ENCODE peak calls at places on chromosomes 1 and 21, in eight cellular contexts. X, A, Y, C, U, P, D and N are unnamed samples. For H3K36me3, the result is how much of the 10 kb centered on the place peaks cover.

GRCh38 chr1:12275370-12275769 is 45.5 kb downstream of the VPS13D start:
- DNase-seq in U (peak), Y (peak), P (no peak), X (no peak), D (peak), A (peak), C (peak), N (peak)

GRCh38 chr1:15693371-15693770 is 9.3 kb downstream of the PLEKHM2 start:
- DNase-seq in D (no peak), P (no peak), C (no peak), X (no peak), U (no peak), Y (no peak), A (no peak), N (peak)

GRCh38 chr1:202599669-202600431 is 110.4 kb downstream of the SYT2 start:
- DNase-seq in P (peak), Y (peak), D (peak), C (no peak), A (peak), U (peak), X (peak), N (peak)

GRCh38 chr1:228833911-228834631 is 98.8 kb downstream of the RHOU start:
- DNase-seq in A (no peak), D (no peak), X (no peak), U (no peak), C (no peak), Y (no peak), P (no peak), N (no peak)

GRCh38 chr1:108192581-108192980 is 7.6 kb downstream of the SLC25A24 start:
- DNase-seq in X (no peak), U (no peak), A (no peak), P (no peak), Y (no peak), C (no peak), D (no peak), N (no peak)

GRCh38 chr1:152071123-152071522 is 17.7 kb downstream of the TCHHL1 start:
- DNase-seq in D (no peak), A (no peak), U (no peak), P (no peak), X (no peak), C (no peak), Y (no peak), N (no peak)

GRCh38 chr1:13900583-13900982 is 200.6 kb downstream of the PRDM2 start:
- DNase-seq in U (no peak), D (no peak), C (no peak), P (no peak), Y (no peak), A (no peak), X (no peak), N (no peak)

GRCh38 chr1:45381243-45381642 is 41.0 kb upstream of the MUTYH start:
- DNase-seq in C (no peak), D (no peak), U (no peak), Y (no peak), P (no peak), A (no peak), X (peak), N (no peak)

GRCh38 chr1:206560021-206560716 is 52.1 kb downstream of the EIF2D start:
- DNase-seq in Y (no peak), U (peak), A (no peak), P (no peak), C (no peak), X (no peak), D (no peak), N (peak)

GRCh38 chr1:225941220-225941948 is at the start of gene LEFTY2:
- DNase-seq in A (no peak), C (no peak), P (no peak), X (no peak), D (no peak), Y (no peak), U (no peak), N (peak)

GRCh38 chr21:32562426-32562825 is 22.9 kb downstream of the TCP10L start:
- DNase-seq in A (peak), P (no peak), C (peak), D (peak), X (no peak), U (peak), Y (peak), N (no peak)

GRCh38 chr1:203650012-203650836 is 23.6 kb downstream of the ATP2B4 start:
- DNase-seq in P (peak), U (peak), A (no peak), X (no peak), Y (peak), D (no peak), C (peak), N (no peak)

GRCh38 chr1:82870332-82870731 is 1069.6 kb downstream of the ADGRL2 start:
- DNase-seq in X (no peak), A (no peak), C (no peak), P (no peak), U (no peak), Y (no peak), D (no peak), N (no peak)

GRCh38 chr1:91689586-91690481 is 189.2 kb downstream of the CDC7 start:
- DNase-seq in U (no peak), C (no peak), Y (no peak), X (no peak), D (no peak), A (no peak), P (no peak), N (no peak)

GRCh38 chr1:1437904-1438376 is 2.5 kb downstream of the VWA1 start:
- DNase-seq in A (no peak), U (peak), D (no peak), Y (peak), P (no peak), C (no peak), X (no peak), N (no peak)

GRCh38 chr1:17673335-17674075 is 81.6 kb upstream of the ACTL8 start:
- DNase-seq in U (no peak), X (no peak), A (no peak), P (no peak), Y (no peak), D (no peak), C (no peak), N (no peak)

GRCh38 chr1:39632491-39633417 is 6.7 kb downstream of the HEYL start:
- DNase-seq in X (no peak), U (peak), Y (peak), A (peak), C (no peak), D (peak), P (no peak), N (peak)
- H3K4me3 ChIP-seq in X (no peak), U (peak), Y (peak), A (no peak), C (no peak), D (peak), P (peak), N (peak)

DNA sequence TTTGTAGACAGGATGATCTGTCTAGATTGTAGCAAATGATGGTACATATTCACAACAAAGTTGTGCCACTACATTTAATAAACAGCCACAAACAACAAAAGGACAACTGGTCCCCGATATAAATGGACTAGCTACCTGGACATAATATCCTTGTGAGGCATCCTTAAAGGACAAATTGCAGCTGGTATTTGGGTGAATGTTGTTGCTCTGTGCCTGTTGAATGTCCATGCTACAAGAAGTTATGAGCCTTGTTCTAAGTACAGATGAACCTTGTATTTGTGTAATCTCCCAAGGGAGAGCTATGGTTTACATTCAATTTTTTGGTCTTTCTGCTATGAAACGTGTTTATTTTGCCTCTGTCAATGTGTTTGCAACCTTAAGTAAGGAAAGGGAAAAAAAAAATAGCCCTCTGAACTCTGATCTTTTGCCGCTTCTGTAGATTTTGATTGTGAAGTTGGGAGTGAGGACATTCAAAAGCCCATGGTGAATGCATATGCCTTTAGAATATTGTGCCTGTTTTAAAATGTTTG is 26.5 kb downstream of the SFT2D2 start:
- DNase-seq in U (no peak), Y (no peak), C (no peak), D (no peak), X (no peak), A (no peak), P (no peak), N (no peak)
- H3K36me3 ChIP-seq in U (under half), Y (under half), C (under half), D (under half), X (under half), A (under half), P (under half), N (under half)

DNA sequence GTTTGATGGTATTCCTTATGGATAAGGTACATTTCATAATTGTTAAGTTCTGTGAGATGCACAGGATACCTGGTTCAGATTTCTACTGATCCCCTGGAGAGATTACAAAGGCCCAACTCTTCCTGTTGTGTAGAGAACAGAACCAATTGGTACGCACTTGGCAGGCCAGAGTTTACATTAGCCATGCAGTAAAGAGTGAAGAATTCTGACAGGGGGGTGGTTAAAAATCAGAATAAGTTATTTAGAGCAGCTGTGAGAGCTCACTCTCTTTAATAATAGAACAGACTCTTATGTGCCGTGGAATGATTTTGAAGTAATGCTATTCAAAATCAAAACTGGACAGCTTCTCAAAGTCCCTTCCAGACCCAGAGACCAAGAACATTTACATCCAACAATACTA is 4.2 kb downstream of the USP24 start:
- DNase-seq in Y (no peak), D (no peak), U (no peak), X (no peak), A (no peak), P (no peak), C (no peak), N (no peak)
- H3K27ac ChIP-seq in Y (peak), D (no peak), U (peak), X (no peak), A (no peak), P (peak), C (no peak), N (peak)

GRCh38 chr1:84634536-84635205 is 55.6 kb downstream of the SSX2IP start:
- DNase-seq in U (no peak), C (no peak), Y (no peak), A (no peak), X (peak), P (no peak), D (no peak), N (peak)
- H3K4me3 ChIP-seq in U (no peak), C (no peak), Y (no peak), A (no peak), X (no peak), P (no peak), D (no peak), N (no peak)

GRCh38 chr1:32186077-32186476 is 6.6 kb downstream of the TXLNA start:
- DNase-seq in D (no peak), X (no peak), U (no peak), Y (no peak), P (no peak), A (no peak), C (no peak), N (no peak)
- H3K36me3 ChIP-seq in D (half or more), X (half or more), U (half or more), Y (half or more), P (under half), A (half or more), C (half or more), N (half or more)

GRCh38 chr21:16195896-16196443 is 466.2 kb downstream of the USP25 start:
- DNase-seq in D (no peak), X (no peak), A (no peak), P (no peak), C (no peak), Y (no peak), U (no peak), N (no peak)
- H3K27ac ChIP-seq in D (peak), X (no peak), A (no peak), P (peak), C (no peak), Y (peak), U (peak), N (no peak)

GRCh38 chr1:112262301-112262700 is 133.7 kb upstream of the CTTNBP2NL start:
- DNase-seq in X (no peak), C (no peak), Y (no peak), U (no peak), A (no peak), P (no peak), D (no peak), N (no peak)

GRCh38 chr1:112263464-112263863 is 132.6 kb upstream of the CTTNBP2NL start:
- DNase-seq in C (no peak), D (peak), P (no peak), Y (no peak), A (no peak), X (no peak), U (no peak), N (no peak)

GRCh38 chr1:112265946-112266345 is 130.1 kb upstream of the CTTNBP2NL start:
- DNase-seq in C (no peak), X (no peak), A (no peak), D (no peak), Y (no peak), P (no peak), U (no peak), N (no peak)

GRCh38 chr1:112264010-112264409 is 132.0 kb upstream of the CTTNBP2NL start:
- DNase-seq in Y (no peak), P (no peak), U (no peak), C (no peak), D (no peak), X (no peak), A (no peak), N (no peak)

GRCh38 chr1:112264553-112264952 is 131.5 kb upstream of the CTTNBP2NL start:
- DNase-seq in A (no peak), P (no peak), Y (no peak), C (no peak), U (no peak), X (no peak), D (no peak), N (no peak)
- H3K4me3 ChIP-seq in A (no peak), P (no peak), Y (no peak), C (no peak), U (no peak), X (no peak), D (no peak), N (no peak)

GRCh38 chr1:96752394-96752793 is 30.8 kb downstream of the PTBP2 start:
- DNase-seq in D (no peak), U (no peak), C (no peak), A (no peak), X (no peak), Y (no peak), P (no peak), N (no peak)
- H3K36me3 ChIP-seq in D (under half), U (under half), C (under half), A (under half), X (under half), Y (under half), P (under half), N (half or more)

GRCh38 chr1:21629971-21630370 is 39.2 kb downstream of the RAP1GAP start:
- DNase-seq in X (no peak), A (no peak), Y (no peak), C (no peak), P (no peak), D (no peak), U (no peak), N (no peak)

GRCh38 chr1:21633141-21633755 is 35.9 kb downstream of the RAP1GAP start:
- DNase-seq in P (no peak), C (no peak), A (no peak), Y (no peak), U (no peak), D (no peak), X (no peak), N (no peak)

GRCh38 chr1:21628798-21629393 is 40.3 kb downstream of the RAP1GAP start:
- DNase-seq in U (no peak), P (no peak), A (no peak), X (no peak), C (no peak), D (no peak), Y (no peak), N (no peak)

GRCh38 chr1:21631944-21632887 is 36.9 kb downstream of the RAP1GAP start:
- DNase-seq in P (no peak), Y (peak), C (no peak), A (no peak), D (peak), X (no peak), U (peak), N (no peak)

DNA sequence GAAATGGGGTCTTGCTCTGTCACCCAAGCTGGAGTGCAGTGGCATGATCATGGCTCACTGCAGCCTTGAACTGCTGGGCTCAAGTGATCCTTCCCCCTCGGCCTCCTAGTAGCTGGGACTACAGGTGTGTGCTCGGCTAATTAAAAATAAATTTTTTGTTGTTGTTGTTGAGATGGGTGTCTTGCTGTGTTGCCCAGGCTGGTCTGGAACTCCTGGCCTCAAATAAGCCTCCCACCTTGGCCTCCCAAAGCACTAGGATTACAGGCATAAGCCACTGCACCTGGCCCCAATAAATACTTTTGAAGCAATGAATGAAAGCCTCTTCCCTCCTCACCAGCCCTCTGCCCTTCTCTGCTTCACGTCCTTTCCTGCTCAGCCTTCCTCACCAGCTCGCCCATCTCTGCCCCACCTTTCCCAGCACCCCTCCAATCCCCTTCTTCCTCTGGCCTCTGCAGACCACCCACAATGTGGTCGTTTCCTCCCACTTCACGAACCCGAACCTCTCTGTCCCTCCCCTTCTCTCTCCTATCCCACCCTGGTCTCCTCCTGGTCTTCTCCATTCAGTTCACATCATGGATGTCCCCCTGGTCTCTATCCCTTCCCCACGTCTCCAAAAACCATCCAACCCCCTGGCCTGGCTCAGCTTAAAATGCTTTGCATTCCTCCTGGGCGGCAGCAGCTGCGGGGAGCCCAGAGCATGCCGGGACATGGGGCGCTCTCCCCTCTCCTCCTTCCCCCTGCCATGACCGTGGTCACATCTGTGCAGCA is 38.4 kb downstream of the RAP1GAP start:
- DNase-seq in P (no peak), C (no peak), U (no peak), Y (no peak), X (no peak), D (no peak), A (no peak), N (no peak)
- H3K27ac ChIP-seq in P (no peak), C (peak), U (no peak), Y (no peak), X (no peak), D (no peak), A (peak), N (no peak)